ENCODE peak calls at places on chromosome 5, in seven cellular contexts. One of them, this sample, is unnamed.

GRCh38 chr5:31232273-31232888 is 38.9 kb downstream of the CDH6 start:
- DNase-seq in PC-3: peak; percentile 81
- DNase-seq in hepatocyte: peak; percentile 78
- DNase-seq in GM23248: peak; percentile 83
- DNase-seq in neural progenitor cell: peak; percentile 79
- DNase-seq in HCT116: peak; percentile 7
- DNase-seq in MM.1S: peak; percentile 72
- DNase-seq in this sample: peak; percentile 54

GRCh38 chr5:100777680-100778281 is 125.3 kb downstream of the ST8SIA4 start:
- DNase-seq in GM23248: peak; percentile 86
- DNase-seq in neural progenitor cell: no peak
- DNase-seq in PC-3: peak; percentile 88
- DNase-seq in hepatocyte: peak; percentile 46
- DNase-seq in MM.1S: peak; percentile 31
- DNase-seq in HCT116: peak; percentile 29
- DNase-seq in this sample: peak; percentile 65

GRCh38 chr5:98694902-98695301 is 78.6 kb upstream of the RGMB start:
- DNase-seq in hepatocyte: no peak
- DNase-seq in MM.1S: no peak
- DNase-seq in PC-3: no peak
- DNase-seq in neural progenitor cell: no peak
- DNase-seq in HCT116: no peak
- DNase-seq in GM23248: no peak
- DNase-seq in this sample: no peak

GRCh38 chr5:176535655-176536131 is 1.5 kb downstream of the RNF44 start:
- DNase-seq in GM23248: peak; percentile 37
- DNase-seq in PC-3: peak; percentile 17
- DNase-seq in neural progenitor cell: peak; percentile 20
- DNase-seq in HCT116: no peak
- DNase-seq in hepatocyte: no peak
- DNase-seq in MM.1S: no peak
- DNase-seq in this sample: peak; percentile 44

GRCh38 chr5:14668247-14668646 is 3.7 kb downstream of the OTULIN start:
- DNase-seq in MM.1S: no peak
- DNase-seq in PC-3: no peak
- DNase-seq in hepatocyte: no peak
- DNase-seq in neural progenitor cell: no peak
- DNase-seq in HCT116: no peak
- DNase-seq in GM23248: no peak
- DNase-seq in this sample: no peak

GRCh38 chr5:63805151-63805550 is 157.1 kb downstream of the HTR1A start:
- DNase-seq in hepatocyte: no peak
- DNase-seq in GM23248: no peak
- DNase-seq in HCT116: no peak
- DNase-seq in PC-3: peak; percentile 38
- DNase-seq in neural progenitor cell: no peak
- DNase-seq in MM.1S: no peak
- DNase-seq in this sample: no peak

GRCh38 chr5:154236459-154237375 is 46.2 kb downstream of the GALNT10 start:
- DNase-seq in MM.1S: no peak
- DNase-seq in PC-3: peak; percentile 5
- DNase-seq in neural progenitor cell: no peak
- DNase-seq in hepatocyte: no peak
- DNase-seq in GM23248: no peak
- DNase-seq in HCT116: no peak
- DNase-seq in this sample: no peak

GRCh38 chr5:116595498-116595897 is 20.9 kb upstream of the SEMA6A start:
- DNase-seq in neural progenitor cell: no peak
- DNase-seq in PC-3: no peak
- DNase-seq in GM23248: no peak
- DNase-seq in MM.1S: no peak
- DNase-seq in hepatocyte: no peak
- DNase-seq in HCT116: no peak
- DNase-seq in this sample: no peak

GRCh38 chr5:130290219-130290618 is 386.0 kb downstream of the CHSY3 start:
- DNase-seq in hepatocyte: no peak
- DNase-seq in neural progenitor cell: no peak
- DNase-seq in PC-3: peak; percentile 64
- DNase-seq in MM.1S: no peak
- DNase-seq in GM23248: no peak
- DNase-seq in HCT116: no peak
- DNase-seq in this sample: no peak

GRCh38 chr5:152686931-152687330 is 281.9 kb upstream of the NMUR2 start:
- DNase-seq in GM23248: no peak
- DNase-seq in PC-3: no peak
- DNase-seq in MM.1S: no peak
- DNase-seq in hepatocyte: no peak
- DNase-seq in neural progenitor cell: peak; percentile 5
- DNase-seq in HCT116: no peak
- DNase-seq in this sample: no peak

GRCh38 chr5:135179308-135179980 is 145.4 kb upstream of the PITX1 start:
- DNase-seq in hepatocyte: no peak
- DNase-seq in PC-3: no peak
- DNase-seq in GM23248: no peak
- DNase-seq in MM.1S: no peak
- DNase-seq in HCT116: no peak
- DNase-seq in neural progenitor cell: peak; percentile 16
- DNase-seq in this sample: peak; percentile 25

DNA sequence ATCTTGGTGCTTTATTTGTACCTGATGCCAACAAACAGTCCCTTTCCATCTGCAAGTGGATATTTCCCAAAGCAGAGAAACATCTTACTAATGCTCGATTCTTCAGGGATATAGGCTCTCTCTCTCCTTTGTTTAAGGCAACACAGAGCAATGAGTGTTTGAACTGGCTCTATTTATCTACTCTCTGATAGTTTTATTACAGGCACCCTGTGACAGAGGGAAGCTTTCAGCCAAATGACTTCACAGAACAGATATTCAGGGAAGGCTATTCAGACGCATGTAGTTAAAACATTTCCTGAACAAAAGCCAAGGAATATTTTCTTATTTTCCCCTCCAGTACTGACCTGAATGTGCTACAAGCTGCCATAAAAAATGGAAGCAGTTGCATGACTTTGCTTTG is 141.8 kb downstream of the YIPF5 start:
- DNase-seq in GM23248: peak; percentile 92
- DNase-seq in neural progenitor cell: no peak
- DNase-seq in MM.1S: no peak
- DNase-seq in HCT116: no peak
- DNase-seq in hepatocyte: peak; percentile 51
- DNase-seq in PC-3: peak; percentile 8
- DNase-seq in this sample: no peak
- TF ChIP-seq EZH2phosphoT487 in GM23248: no peak
- TF ChIP-seq EZH2phosphoT487 in neural progenitor cell: no peak
- TF ChIP-seq EZH2phosphoT487 in MM.1S: no peak
- TF ChIP-seq EZH2phosphoT487 in HCT116: no peak
- TF ChIP-seq EZH2phosphoT487 in hepatocyte: no peak
- TF ChIP-seq EZH2phosphoT487 in PC-3: no peak
- TF ChIP-seq EZH2phosphoT487 in this sample: no peak

DNA sequence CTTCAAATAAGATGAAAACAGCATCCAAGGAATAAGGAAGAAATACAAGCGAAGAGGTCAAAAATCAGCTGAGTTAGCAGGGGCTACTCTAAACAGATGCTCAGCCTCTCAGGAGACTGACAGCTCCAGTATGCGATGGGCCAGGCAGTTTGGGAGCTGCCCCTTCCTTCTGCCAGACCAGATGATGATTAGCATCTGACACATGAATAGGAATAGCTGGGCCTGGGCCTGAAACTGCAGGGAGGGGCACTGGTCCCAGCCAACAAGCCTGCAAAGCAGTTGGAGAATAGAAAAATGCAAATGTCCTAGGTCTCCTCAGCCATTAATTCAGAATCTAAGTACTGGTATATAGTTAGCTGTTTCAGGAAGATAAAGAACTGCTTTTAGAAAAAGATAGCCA is 13.1 kb upstream of the MAP3K1 start:
- DNase-seq in neural progenitor cell: peak; percentile 12
- DNase-seq in MM.1S: no peak
- DNase-seq in PC-3: no peak
- DNase-seq in GM23248: no peak
- DNase-seq in hepatocyte: no peak
- DNase-seq in HCT116: no peak
- DNase-seq in this sample: no peak
- TF ChIP-seq EZH2phosphoT487 in neural progenitor cell: no peak
- TF ChIP-seq EZH2phosphoT487 in MM.1S: no peak
- TF ChIP-seq EZH2phosphoT487 in PC-3: no peak
- TF ChIP-seq EZH2phosphoT487 in GM23248: no peak
- TF ChIP-seq EZH2phosphoT487 in hepatocyte: no peak
- TF ChIP-seq EZH2phosphoT487 in HCT116: no peak
- TF ChIP-seq EZH2phosphoT487 in this sample: no peak

GRCh38 chr5:94667937-94668336 is 49.5 kb downstream of the SLF1 start:
- DNase-seq in MM.1S: no peak
- DNase-seq in neural progenitor cell: no peak
- DNase-seq in hepatocyte: no peak
- DNase-seq in HCT116: no peak
- DNase-seq in PC-3: no peak
- DNase-seq in GM23248: no peak
- DNase-seq in this sample: no peak

GRCh38 chr5:94674841-94675382 is 56.4 kb downstream of the SLF1 start:
- DNase-seq in GM23248: peak; percentile 39
- DNase-seq in PC-3: peak; percentile 18
- DNase-seq in hepatocyte: no peak
- DNase-seq in MM.1S: no peak
- DNase-seq in neural progenitor cell: no peak
- DNase-seq in HCT116: no peak
- DNase-seq in this sample: no peak

GRCh38 chr5:94672746-94673145 is 54.3 kb downstream of the SLF1 start:
- DNase-seq in GM23248: no peak
- DNase-seq in neural progenitor cell: no peak
- DNase-seq in hepatocyte: no peak
- DNase-seq in MM.1S: no peak
- DNase-seq in PC-3: no peak
- DNase-seq in HCT116: no peak
- DNase-seq in this sample: no peak

GRCh38 chr5:94670726-94671125 is 52.3 kb downstream of the SLF1 start:
- DNase-seq in hepatocyte: no peak
- DNase-seq in PC-3: no peak
- DNase-seq in MM.1S: no peak
- DNase-seq in neural progenitor cell: no peak
- DNase-seq in HCT116: no peak
- DNase-seq in GM23248: peak; percentile 12
- DNase-seq in this sample: no peak
- TF ChIP-seq EZH2phosphoT487 in hepatocyte: no peak
- TF ChIP-seq EZH2phosphoT487 in PC-3: no peak
- TF ChIP-seq EZH2phosphoT487 in MM.1S: no peak
- TF ChIP-seq EZH2phosphoT487 in neural progenitor cell: no peak
- TF ChIP-seq EZH2phosphoT487 in HCT116: no peak
- TF ChIP-seq EZH2phosphoT487 in GM23248: no peak
- TF ChIP-seq EZH2phosphoT487 in this sample: no peak

GRCh38 chr5:33999986-34000385 is 7.9 kb downstream of the AMACR start:
- DNase-seq in MM.1S: no peak
- DNase-seq in neural progenitor cell: no peak
- DNase-seq in PC-3: no peak
- DNase-seq in HCT116: no peak
- DNase-seq in GM23248: no peak
- DNase-seq in hepatocyte: no peak
- DNase-seq in this sample: no peak

GRCh38 chr5:34002629-34003328 is 5.1 kb downstream of the AMACR start:
- DNase-seq in neural progenitor cell: peak; percentile 56
- DNase-seq in HCT116: no peak
- DNase-seq in PC-3: no peak
- DNase-seq in GM23248: no peak
- DNase-seq in hepatocyte: no peak
- DNase-seq in MM.1S: no peak
- DNase-seq in this sample: no peak

GRCh38 chr5:34003941-34004340 is 3.9 kb downstream of the AMACR start:
- DNase-seq in PC-3: no peak
- DNase-seq in MM.1S: no peak
- DNase-seq in neural progenitor cell: no peak
- DNase-seq in hepatocyte: no peak
- DNase-seq in HCT116: no peak
- DNase-seq in GM23248: no peak
- DNase-seq in this sample: no peak

GRCh38 chr5:34005211-34005610 is 2.6 kb downstream of the AMACR start:
- DNase-seq in MM.1S: no peak
- DNase-seq in hepatocyte: no peak
- DNase-seq in GM23248: no peak
- DNase-seq in neural progenitor cell: no peak
- DNase-seq in HCT116: no peak
- DNase-seq in PC-3: no peak
- DNase-seq in this sample: no peak

DNA sequence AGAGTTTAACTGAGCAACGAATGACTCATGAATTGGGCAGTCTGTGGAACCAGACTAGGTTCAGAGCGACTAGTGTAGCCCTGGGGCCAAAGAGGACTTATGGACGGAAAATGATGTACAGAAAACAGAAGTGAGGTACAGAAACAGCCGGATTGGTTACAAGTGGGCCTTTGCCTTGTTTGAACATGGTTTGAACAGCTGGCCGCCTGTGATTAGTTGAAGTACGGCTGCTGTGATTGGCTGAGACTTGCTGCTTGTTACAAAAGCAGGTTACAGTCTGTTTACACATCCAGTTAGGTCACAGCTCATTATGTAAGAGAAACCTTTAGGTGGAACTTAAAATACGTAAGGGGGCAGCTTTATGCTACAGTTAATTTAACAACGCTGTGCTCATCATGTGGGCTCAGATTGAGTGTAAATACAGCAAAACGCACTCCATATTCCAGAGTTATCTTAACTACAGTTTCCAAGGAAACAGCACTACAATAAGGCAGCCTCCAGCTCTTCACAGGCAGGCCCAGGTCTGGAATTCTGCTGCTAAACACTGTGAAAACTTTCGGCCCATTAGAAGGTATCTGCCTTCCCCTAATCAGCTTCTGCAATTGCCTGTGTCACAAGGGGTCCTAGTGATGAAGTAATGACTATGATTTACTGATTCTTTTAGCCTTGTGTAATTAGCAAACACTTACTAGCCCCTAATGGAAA is 6.5 kb downstream of the AMACR start:
- DNase-seq in neural progenitor cell: peak; percentile 29
- DNase-seq in hepatocyte: peak; percentile 43
- DNase-seq in GM23248: peak; percentile 18
- DNase-seq in HCT116: no peak
- DNase-seq in MM.1S: no peak
- DNase-seq in PC-3: peak; percentile 83
- DNase-seq in this sample: no peak
- TF ChIP-seq EZH2phosphoT487 in neural progenitor cell: no peak
- TF ChIP-seq EZH2phosphoT487 in hepatocyte: no peak
- TF ChIP-seq EZH2phosphoT487 in GM23248: no peak
- TF ChIP-seq EZH2phosphoT487 in HCT116: no peak
- TF ChIP-seq EZH2phosphoT487 in MM.1S: no peak
- TF ChIP-seq EZH2phosphoT487 in PC-3: no peak
- TF ChIP-seq EZH2phosphoT487 in this sample: no peak

DNA sequence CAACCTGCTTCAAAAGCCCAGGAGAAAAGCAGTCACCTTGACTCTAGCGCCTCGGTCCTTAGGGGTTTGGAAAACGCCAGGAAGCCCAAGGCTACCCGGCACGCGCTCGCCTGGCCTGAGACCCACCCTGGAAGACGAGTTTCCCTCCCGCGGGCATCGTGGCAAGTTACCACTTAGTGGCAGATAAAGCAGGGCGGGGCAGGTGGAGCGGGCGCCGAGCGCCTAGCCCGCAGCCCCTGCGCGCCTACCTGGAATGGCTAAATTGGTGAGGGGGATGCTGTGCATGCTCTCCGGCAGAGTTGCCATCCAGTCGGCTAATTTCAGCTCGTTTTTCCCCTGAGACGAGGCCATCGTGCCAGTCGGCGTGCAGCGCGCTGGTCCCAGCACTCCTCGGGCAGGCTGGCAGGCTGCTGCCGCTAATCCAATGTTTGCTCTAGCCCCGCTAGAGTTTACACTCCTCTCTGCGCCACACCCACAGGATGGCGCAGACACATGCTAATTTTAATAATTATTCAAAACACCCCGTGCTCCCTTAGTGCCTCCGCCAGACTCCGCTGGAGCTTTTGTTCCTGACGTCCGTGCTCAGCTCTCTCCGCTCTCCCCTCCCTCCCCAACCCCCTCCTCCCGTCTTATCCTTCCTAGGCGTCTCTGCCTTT is at the start of gene PLCXD3:
- DNase-seq in GM23248: peak; percentile 48
- DNase-seq in HCT116: no peak
- DNase-seq in neural progenitor cell: peak; percentile 74
- DNase-seq in PC-3: peak; percentile 58
- DNase-seq in hepatocyte: peak; percentile 29
- DNase-seq in MM.1S: no peak
- DNase-seq in this sample: no peak
- TF ChIP-seq EZH2phosphoT487 in GM23248: no peak
- TF ChIP-seq EZH2phosphoT487 in HCT116: no peak
- TF ChIP-seq EZH2phosphoT487 in neural progenitor cell: peak; percentile 63
- TF ChIP-seq EZH2phosphoT487 in PC-3: no peak
- TF ChIP-seq EZH2phosphoT487 in hepatocyte: no peak
- TF ChIP-seq EZH2phosphoT487 in MM.1S: no peak
- TF ChIP-seq EZH2phosphoT487 in this sample: no peak

This sample was measured in OCI-LY7.